ENCODE peak calls at places on chromosome 4, in four cellular contexts. One of them, this sample, is unnamed.

GRCh38 chr4:7863911-7864681 is 75.6 kb downstream of the AFAP1 start:
- DNase-seq in SJSA1: no peak
- DNase-seq in T-helper 9 cell: no peak
- DNase-seq in dorsolateral prefrontal cortex: no peak
- DNase-seq in this sample: no peak

GRCh38 chr4:40334591-40335507 is at the start of gene CHRNA9:
- DNase-seq in SJSA1: no peak
- DNase-seq in T-helper 9 cell: no peak
- DNase-seq in dorsolateral prefrontal cortex: no peak
- DNase-seq in this sample: no peak

GRCh38 chr4:56464581-56464980 is 2.8 kb upstream of the SRP72 start:
- DNase-seq in SJSA1: no peak
- DNase-seq in T-helper 9 cell: no peak
- DNase-seq in dorsolateral prefrontal cortex: no peak
- DNase-seq in this sample: no peak

GRCh38 chr4:109294006-109294405 is 8.5 kb downstream of the COL25A1 start:
- DNase-seq in SJSA1: no peak
- DNase-seq in T-helper 9 cell: no peak
- DNase-seq in dorsolateral prefrontal cortex: no peak
- DNase-seq in this sample: no peak

GRCh38 chr4:150363721-150364688 is 217.9 kb upstream of the MAB21L2 start:
- DNase-seq in SJSA1: no peak
- DNase-seq in T-helper 9 cell: no peak
- DNase-seq in dorsolateral prefrontal cortex: no peak
- DNase-seq in this sample: no peak

GRCh38 chr4:47274931-47275330 is 188.6 kb downstream of the COMMD8 start:
- DNase-seq in SJSA1: no peak
- DNase-seq in T-helper 9 cell: no peak
- DNase-seq in dorsolateral prefrontal cortex: no peak
- DNase-seq in this sample: no peak

GRCh38 chr4:37503231-37503630 is 182.9 kb downstream of the RELL1 start:
- DNase-seq in SJSA1: no peak
- DNase-seq in T-helper 9 cell: no peak
- DNase-seq in dorsolateral prefrontal cortex: no peak
- DNase-seq in this sample: no peak

GRCh38 chr4:138555584-138555983 is 313.4 kb upstream of the SLC7A11 start:
- DNase-seq in SJSA1: no peak
- DNase-seq in T-helper 9 cell: no peak
- DNase-seq in dorsolateral prefrontal cortex: no peak
- DNase-seq in this sample: no peak

GRCh38 chr4:76300012-76300411 is 6.5 kb upstream of the STBD1 start:
- DNase-seq in SJSA1: no peak
- DNase-seq in T-helper 9 cell: no peak
- DNase-seq in dorsolateral prefrontal cortex: no peak
- DNase-seq in this sample: no peak

GRCh38 chr4:183989471-183989870 is 84.4 kb downstream of the STOX2 start:
- DNase-seq in SJSA1: no peak
- DNase-seq in T-helper 9 cell: no peak
- DNase-seq in dorsolateral prefrontal cortex: no peak
- DNase-seq in this sample: no peak

This sample was measured in esophagus squamous epithelium.